ENCODE peak calls at places on chromosomes 12 and 14, in ten cellular contexts. C is cardiac muscle cell; S is MM.1S; T is heart right ventricle; R is upper lobe of left lung; H is right atrium auricular region; Q is pancreas; V is neuronal stem cell; I is lower lobe of right lung; G is effector memory CD4-positive, alpha-beta T cell. D is an unnamed sample.

GRCh38 chr12:131076791-131077747 is 123.4 kb downstream of the ADGRD1 start:
- DNase-seq in S (no peak), Q (no peak), G (no peak), V (no peak), R (no peak), H (no peak), T (no peak), C (no peak), I (peak; percentile 42), D (no peak)

GRCh38 chr12:27462851-27463250 is 16.3 kb downstream of the SMCO2 start:
- DNase-seq in H (no peak), V (no peak), G (no peak), R (no peak), T (no peak), I (no peak), C (peak; percentile 17), Q (no peak), S (no peak), D (no peak)

GRCh38 chr14:75495882-75496281 is 26.4 kb upstream of the BATF start:
- DNase-seq in G (no peak), I (no peak), S (no peak), Q (no peak), R (no peak), V (no peak), H (no peak), T (no peak), C (peak; percentile 39), D (no peak)

GRCh38 chr12:102539651-102540553 is 59.5 kb upstream of the IGF1 start:
- DNase-seq in Q (no peak), H (no peak), T (no peak), S (no peak), G (no peak), R (no peak), I (no peak), V (peak; percentile 23), C (peak; percentile 53), D (peak; percentile 56)

GRCh38 chr14:28709571-28710305 is 56.8 kb upstream of the FOXG1 start:
- DNase-seq in I (no peak), T (no peak), V (no peak), H (no peak), G (no peak), C (no peak), Q (no peak), S (no peak), R (no peak), D (no peak)

GRCh38 chr14:101810897-101811620 is 49.5 kb downstream of the PPP2R5C start:
- DNase-seq in R (no peak), S (no peak), C (no peak), I (no peak), G (no peak), H (no peak), V (no peak), T (no peak), Q (no peak), D (peak; percentile 73)

GRCh38 chr12:66662729-66663128 is 16.1 kb downstream of the GRIP1 start:
- DNase-seq in S (no peak), T (no peak), V (no peak), H (no peak), Q (no peak), G (no peak), C (peak; percentile 6), I (no peak), R (no peak), D (no peak)

GRCh38 chr12:52402873-52403510 is 3.1 kb downstream of the KRT82 start:
- DNase-seq in Q (no peak), G (no peak), I (no peak), R (no peak), V (no peak), S (no peak), T (no peak), H (no peak), C (no peak), D (no peak)

GRCh38 chr14:23727566-23728335 is 91.6 kb downstream of the DHRS2 start:
- DNase-seq in R (no peak), V (no peak), S (peak; percentile 12), H (no peak), C (peak; percentile 37), G (no peak), T (no peak), I (no peak), Q (no peak), D (peak; percentile 86)

GRCh38 chr12:113208041-113208934 is 13.0 kb upstream of the TPCN1 start:
- DNase-seq in I (no peak), S (peak; percentile 87), V (no peak), T (peak; percentile 46), R (no peak), H (no peak), G (peak; percentile 44), C (peak; percentile 55), Q (no peak), D (no peak)

DNA sequence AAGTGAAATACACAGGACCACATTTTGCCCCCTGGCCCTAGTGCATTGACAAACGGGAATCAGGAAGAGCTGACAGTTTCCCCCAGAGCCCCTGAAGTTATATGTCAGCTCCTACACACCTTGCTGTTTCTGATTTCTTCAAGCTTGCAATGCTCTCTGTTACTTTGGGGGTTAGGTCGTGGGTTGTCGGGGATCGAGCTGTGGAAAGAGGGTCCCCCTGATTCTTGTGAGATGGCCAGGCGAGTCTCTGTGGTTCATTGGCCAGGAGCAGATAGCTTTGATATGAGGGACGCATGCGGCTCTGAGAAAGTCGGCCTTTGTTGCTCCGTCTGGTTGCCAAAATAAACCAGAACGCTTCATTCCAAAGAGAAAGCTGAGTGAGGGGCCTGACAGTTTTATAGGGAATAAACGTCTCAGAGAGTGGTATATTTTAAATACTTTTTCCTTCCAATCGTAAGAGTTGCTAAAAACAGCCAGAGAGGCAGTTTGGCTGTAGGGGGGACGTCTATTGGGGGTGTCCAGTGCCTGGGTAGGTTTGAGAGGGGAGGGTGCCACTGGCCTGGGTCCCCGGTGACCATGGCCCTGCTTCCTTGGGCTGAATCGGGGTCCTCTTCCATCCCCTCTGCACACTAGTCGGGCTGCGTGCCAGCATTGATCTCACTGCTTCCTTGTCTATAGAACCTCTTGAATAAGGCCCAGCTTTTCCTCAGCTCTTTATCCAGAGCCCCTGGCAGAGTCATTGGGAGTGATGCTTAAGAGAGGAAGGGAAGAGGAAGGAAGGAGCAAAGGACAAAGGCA is 18.9 kb downstream of the CCND2 start:
- DNase-seq in T (no peak), Q (no peak), S (no peak), H (no peak), V (no peak), I (no peak), C (no peak), G (no peak), R (no peak), D (no peak)
- H3K36me3 ChIP-seq in T (peaks cover 20% of the 10 kb centered on the region), Q (peaks cover 9% of the 10 kb centered on the region), S (peaks cover 48% of the 10 kb centered on the region), H (peaks cover 67% of the 10 kb centered on the region), V (peaks cover 99% of the 10 kb centered on the region), I (peaks cover 66% of the 10 kb centered on the region), C (peaks cover 26% of the 10 kb centered on the region), G (peaks cover 78% of the 10 kb centered on the region), R (no peaks in the 10 kb centered on the region), D (no peaks in the 10 kb centered on the region)

GRCh38 chr12:109170335-109170734 is 53.9 kb downstream of the ACACB start:
- DNase-seq in H (no peak), Q (no peak), C (no peak), S (no peak), R (no peak), T (no peak), V (no peak), I (no peak), G (no peak), D (no peak)
- H3K36me3 ChIP-seq in H (peaks cover 78% of the 10 kb centered on the region), Q (peaks cover 57% of the 10 kb centered on the region), C (peaks cover 59% of the 10 kb centered on the region), S (no peaks in the 10 kb centered on the region), R (no peaks in the 10 kb centered on the region), T (peaks cover 42% of the 10 kb centered on the region), V (peaks cover 28% of the 10 kb centered on the region), I (peaks cover 84% of the 10 kb centered on the region), G (peaks cover 12% of the 10 kb centered on the region), D (no peaks in the 10 kb centered on the region)

DNA sequence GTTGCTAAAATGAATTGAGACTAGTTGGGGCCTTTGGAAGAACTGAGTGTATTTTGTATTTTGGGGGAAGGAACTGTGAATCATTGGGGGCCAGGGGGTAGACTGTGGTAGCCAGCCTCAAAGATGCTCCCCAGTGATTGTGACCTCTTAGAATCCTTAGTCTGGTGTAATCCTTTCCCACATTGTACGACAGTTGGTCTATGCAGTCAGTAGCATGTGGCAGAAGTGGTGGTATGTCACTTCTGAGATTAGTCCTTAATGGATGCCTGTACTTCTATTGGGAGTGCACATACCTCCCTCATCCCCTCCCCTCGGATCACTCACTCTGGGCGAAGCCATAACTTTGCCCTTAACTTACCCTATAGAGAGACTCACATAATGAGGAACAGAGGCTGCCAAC is 48.0 kb downstream of the USP15 start:
- DNase-seq in C (no peak), V (no peak), G (no peak), I (no peak), R (no peak), Q (no peak), H (no peak), S (no peak), T (no peak), D (no peak)
- H3K36me3 ChIP-seq in C (peaks cover 24% of the 10 kb centered on the region), V (peaks cover 51% of the 10 kb centered on the region), G (peaks cover 45% of the 10 kb centered on the region), I (peaks cover 44% of the 10 kb centered on the region), R (peaks cover 9% of the 10 kb centered on the region), Q (peaks cover 22% of the 10 kb centered on the region), H (peaks cover 29% of the 10 kb centered on the region), S (peaks cover 13% of the 10 kb centered on the region), T (peaks cover 23% of the 10 kb centered on the region), D (peaks cover 14% of the 10 kb centered on the region)

GRCh38 chr12:712172-712863 is 40.1 kb upstream of the WNK1 start:
- DNase-seq in T (no peak), R (no peak), I (no peak), Q (no peak), H (no peak), G (no peak), S (peak; percentile 40), V (no peak), C (peak; percentile 20), D (peak; percentile 25)
- H3K36me3 ChIP-seq in T (no peaks in the 10 kb centered on the region), R (no peaks in the 10 kb centered on the region), I (no peaks in the 10 kb centered on the region), Q (no peaks in the 10 kb centered on the region), H (no peaks in the 10 kb centered on the region), G (no peaks in the 10 kb centered on the region), S (no peaks in the 10 kb centered on the region), V (no peaks in the 10 kb centered on the region), C (no peaks in the 10 kb centered on the region), D (no peaks in the 10 kb centered on the region)